ENCODE peak calls at places on chromosomes 7 and 10, in six cellular contexts. K, V, D, X, P and E are unnamed samples.

GRCh38 chr10:50326757-50327701 is 75.7 kb upstream of the ASAH2 start:
- DNase-seq in K (no peak), V (peak; percentile 99), D (no peak), X (no peak), P (no peak), E (no peak)

GRCh38 chr10:44033008-44033407 is 351.9 kb downstream of the CXCL12 start:
- DNase-seq in K (no peak), V (no peak), D (no peak), X (no peak), P (no peak), E (no peak)

GRCh38 chr7:131007439-131008330 is 273.7 kb upstream of the KLF14 start:
- DNase-seq in K (no peak), V (peak; percentile 90), D (peak; percentile 67), X (peak; percentile 63), P (peak; percentile 70), E (no peak)

GRCh38 chr7:26278769-26279168 is 12.9 kb upstream of the SNX10 start:
- DNase-seq in K (no peak), V (peak; percentile 16), D (no peak), X (no peak), P (peak; percentile 49), E (no peak)

GRCh38 chr7:55512635-55513034 is 59.7 kb downstream of the VOPP1 start:
- DNase-seq in K (no peak), V (no peak), D (no peak), X (no peak), P (no peak), E (no peak)

GRCh38 chr10:43689618-43689954 is 40.9 kb upstream of the ZNF32 start:
- DNase-seq in K (peak; percentile 35), V (peak; percentile 46), D (no peak), X (no peak), P (no peak), E (peak; percentile 44)

GRCh38 chr7:42831051-42831952 is 80.6 kb downstream of the C7orf25 start:
- DNase-seq in K (no peak), V (peak; percentile 16), D (no peak), X (no peak), P (peak; percentile 5), E (no peak)

GRCh38 chr10:127353544-127353943 is 157.2 kb upstream of the INSYN2A start:
- DNase-seq in K (no peak), V (no peak), D (no peak), X (no peak), P (no peak), E (no peak)

GRCh38 chr7:930975-931758 is 23.3 kb downstream of the ADAP1 start:
- DNase-seq in K (no peak), V (no peak), D (no peak), X (no peak), P (no peak), E (no peak)

GRCh38 chr7:27213150-27213903 is 13.4 kb upstream of the HOXA13 start:
- DNase-seq in K (no peak), V (no peak), D (peak; percentile 64), X (no peak), P (no peak), E (no peak)

GRCh38 chr10:80167471-80167870 is 34.9 kb downstream of the PLAC9 start:
- DNase-seq in K (no peak), V (no peak), D (no peak), X (no peak), P (no peak), E (no peak)

GRCh38 chr7:64651203-64651602 is 14.7 kb upstream of the ZNF107 start:
- DNase-seq in K (no peak), V (no peak), D (no peak), X (no peak), P (no peak), E (no peak)

GRCh38 chr7:46713868-46714596 is 793.0 kb upstream of the IGFBP3 start:
- DNase-seq in K (no peak), V (no peak), D (no peak), X (no peak), P (no peak), E (no peak)

GRCh38 chr7:28754027-28754426 is 204.1 kb downstream of the TRIL start:
- DNase-seq in K (no peak), V (no peak), D (no peak), X (no peak), P (no peak), E (no peak)

DNA sequence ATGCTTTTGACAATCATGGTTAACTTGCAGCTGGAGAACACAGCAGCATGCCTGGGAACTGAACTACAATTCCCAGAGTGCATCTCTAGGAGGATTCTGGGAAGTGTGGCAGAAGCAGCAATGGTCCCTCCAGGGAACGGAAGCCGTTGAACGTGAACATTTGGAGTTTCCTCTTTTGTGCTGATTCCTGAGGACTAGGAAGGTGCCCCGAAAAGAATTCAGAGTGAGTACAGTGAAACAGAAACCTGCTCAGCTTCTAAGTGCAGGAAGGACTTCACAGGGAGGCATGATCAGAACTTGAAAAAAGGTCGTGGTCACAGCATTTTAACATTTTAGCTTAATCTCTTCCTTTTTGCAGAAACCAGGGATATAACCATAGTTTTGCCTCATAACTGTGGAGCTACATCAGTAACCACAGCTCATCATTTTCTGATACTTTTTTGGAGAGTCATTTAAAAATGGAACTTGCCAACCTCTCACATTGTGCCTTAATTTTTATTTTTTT is at the start of gene NUDT13:
- DNase-seq in K (peak; percentile 36), V (peak; percentile 91), D (peak; percentile 56), X (peak; percentile 83), P (peak; percentile 83), E (peak; percentile 36)
- TF ChIP-seq POLR2A in K (no peak), V (no peak), D (peak; percentile 64), X (no peak), P (peak; percentile 71), E (no peak)

GRCh38 chr7:66426332-66426731 is 202.3 kb upstream of the KCTD7 start:
- DNase-seq in K (no peak), V (no peak), D (no peak), X (no peak), P (no peak), E (no peak)

GRCh38 chr7:66423729-66424128 is 205.0 kb upstream of the KCTD7 start:
- DNase-seq in K (no peak), V (no peak), D (no peak), X (no peak), P (no peak), E (no peak)

GRCh38 chr7:66419210-66419609 is 209.5 kb upstream of the KCTD7 start:
- DNase-seq in K (no peak), V (peak; percentile 65), D (peak; percentile 11), X (no peak), P (peak; percentile 20), E (no peak)

GRCh38 chr7:66418537-66418936 is 210.1 kb upstream of the KCTD7 start:
- DNase-seq in K (no peak), V (no peak), D (peak; percentile 4), X (no peak), P (no peak), E (no peak)

DNA sequence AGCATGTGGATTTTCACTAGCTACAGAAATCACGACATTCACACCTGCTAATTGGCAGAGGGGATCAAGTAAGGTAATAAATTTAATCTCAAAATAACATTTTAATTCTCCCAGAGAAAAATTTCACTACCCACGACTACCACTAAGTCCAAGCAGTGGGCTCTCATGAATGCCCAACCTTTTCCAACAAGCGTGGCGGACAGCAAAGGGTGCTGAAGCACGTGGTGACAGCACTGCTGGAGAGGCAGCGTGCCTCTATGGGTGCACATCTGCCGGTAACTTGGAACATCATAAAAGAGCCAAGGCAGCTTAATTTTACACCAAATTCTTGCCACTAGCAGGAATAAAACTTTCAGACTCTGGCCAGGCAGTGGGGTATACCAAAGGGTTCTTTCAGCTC is 206.9 kb upstream of the KCTD7 start:
- DNase-seq in K (no peak), V (no peak), D (no peak), X (no peak), P (no peak), E (no peak)
- TF ChIP-seq TAF1 in K (no peak), V (no peak), D (no peak), X (no peak), P (no peak), E (no peak)

GRCh38 chr10:101829561-101830315 is 11.5 kb upstream of the OGA start:
- DNase-seq in K (peak; percentile 92), V (peak; percentile 80), D (peak; percentile 78), X (no peak), P (no peak), E (peak; percentile 96)

GRCh38 chr10:101827919-101828600 is 9.8 kb upstream of the OGA start:
- DNase-seq in K (no peak), V (no peak), D (no peak), X (no peak), P (no peak), E (no peak)

GRCh38 chr10:101828734-101829551 is 10.7 kb upstream of the OGA start:
- DNase-seq in K (no peak), V (no peak), D (no peak), X (no peak), P (no peak), E (no peak)

GRCh38 chr10:101831169-101831811 is 12.3 kb downstream of the KCNIP2 start:
- DNase-seq in K (no peak), V (no peak), D (no peak), X (no peak), P (no peak), E (no peak)

DNA sequence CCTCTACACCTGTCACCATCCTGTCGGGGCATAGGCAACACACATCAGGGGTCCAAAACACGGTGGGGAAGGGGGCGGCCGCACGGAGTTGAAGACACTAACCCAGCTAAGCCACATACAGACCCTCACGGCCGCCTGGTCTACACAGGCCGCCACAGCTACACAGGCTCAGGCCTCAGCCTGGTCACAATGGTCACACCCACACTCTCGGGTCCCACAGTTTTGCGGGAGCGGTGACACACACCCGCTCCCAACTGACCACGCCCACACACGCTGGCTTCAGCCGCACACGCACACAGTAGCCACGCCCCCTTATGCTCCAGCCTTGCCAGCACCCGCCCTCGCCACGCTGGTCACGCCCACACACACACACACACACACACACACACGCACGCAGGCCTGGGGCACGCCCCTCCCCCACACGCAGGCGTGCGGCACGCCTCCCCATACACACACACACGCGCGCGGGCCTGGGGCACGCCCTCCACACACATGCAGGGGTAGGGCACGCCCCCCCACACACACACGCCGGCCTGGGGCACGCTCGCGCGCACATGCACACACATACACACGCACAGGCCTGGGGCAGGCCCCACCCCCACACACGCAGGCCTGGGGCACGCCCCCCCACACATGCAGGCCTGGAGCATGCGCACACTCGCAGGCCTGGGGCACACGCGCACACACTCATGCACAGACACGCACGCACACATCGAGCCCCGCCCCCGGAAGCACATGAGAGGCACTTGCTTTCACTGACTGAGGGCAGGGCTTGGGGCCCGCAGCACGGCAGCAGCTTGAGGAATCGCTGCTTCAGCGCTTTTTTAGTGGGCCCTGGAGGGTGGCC is 12.3 kb upstream of the OGA start:
- DNase-seq in K (peak; percentile 86), V (peak; percentile 91), D (peak; percentile 90), X (peak; percentile 81), P (no peak), E (peak; percentile 88)
- TF ChIP-seq POLR2AphosphoS5 in K (no peak), V (no peak), D (no peak), X (no peak), P (no peak), E (no peak)

GRCh38 chr10:5546891-5547683 is 22.3 kb downstream of the CALML3 start:
- DNase-seq in K (no peak), V (no peak), D (no peak), X (no peak), P (peak; percentile 34), E (no peak)
- TF ChIP-seq POLR2A in K (no peak), V (no peak), D (no peak), X (no peak), P (no peak), E (no peak)